ENCODE peak calls at places on chromosomes 5 and 9, in ten cellular contexts. P, V, T, F, W, B, G, J, C and Q are unnamed samples.
A peak's percentile ranks its signal among the peaks of the same experiment; 100 is the strongest.

GRCh38 chr9:131530930-131531832 is at the start of gene UCK1:
- DNase-seq in P (peak; percentile 100), V (peak; percentile 92), T (peak; percentile 86), F (peak; percentile 86), W (peak; percentile 81), B (peak; percentile 77), G (peak; percentile 62), J (peak; percentile 99), C (peak; percentile 47), Q (peak; percentile 91)

GRCh38 chr5:80255425-80255751 is 460 bp downstream of the SERINC5 start:
- DNase-seq in P (peak; percentile 76), V (no peak), T (peak; percentile 84), F (peak; percentile 83), W (peak; percentile 69), B (peak; percentile 81), G (peak; percentile 50), J (no peak), C (no peak), Q (peak; percentile 86)

GRCh38 chr5:172418847-172419810 is 35.2 kb downstream of the SH3PXD2B start:
- DNase-seq in P (peak; percentile 86), V (no peak), T (peak; percentile 78), F (no peak), W (peak; percentile 55), B (no peak), G (no peak), J (no peak), C (no peak), Q (no peak)

GRCh38 chr5:174402224-174402812 is 322.1 kb upstream of the MSX2 start:
- DNase-seq in P (no peak), V (peak; percentile 28), T (no peak), F (no peak), W (no peak), B (no peak), G (no peak), J (no peak), C (no peak), Q (no peak)

GRCh38 chr5:96649938-96650540 is 12.1 kb upstream of the CAST start:
- DNase-seq in P (no peak), V (no peak), T (no peak), F (no peak), W (no peak), B (peak; percentile 35), G (no peak), J (no peak), C (no peak), Q (no peak)

GRCh38 chr5:159749146-159749545 is 167.1 kb upstream of the ADRA1B start:
- DNase-seq in P (no peak), V (no peak), T (no peak), F (no peak), W (no peak), B (no peak), G (peak; percentile 57), J (no peak), C (no peak), Q (no peak)

GRCh38 chr9:5994486-5994885 is 20.9 kb downstream of the RANBP6 start:
- DNase-seq in P (no peak), V (no peak), T (no peak), F (no peak), W (no peak), B (no peak), G (no peak), J (no peak), C (no peak), Q (no peak)

GRCh38 chr5:90542827-90543519 is 13.6 kb upstream of the LYSMD3 start:
- DNase-seq in P (no peak), V (peak; percentile 53), T (no peak), F (no peak), W (no peak), B (no peak), G (no peak), J (no peak), C (no peak), Q (no peak)

GRCh38 chr5:157971466-157972324 is 112.8 kb upstream of the CLINT1 start:
- DNase-seq in P (no peak), V (peak; percentile 41), T (no peak), F (no peak), W (peak; percentile 21), B (no peak), G (no peak), J (no peak), C (peak; percentile 12), Q (no peak)

GRCh38 chr5:169160405-169160901 is 140.5 kb downstream of the SLIT3 start:
- DNase-seq in P (no peak), V (peak; percentile 47), T (no peak), F (no peak), W (no peak), B (no peak), G (no peak), J (no peak), C (peak; percentile 38), Q (no peak)

DNA sequence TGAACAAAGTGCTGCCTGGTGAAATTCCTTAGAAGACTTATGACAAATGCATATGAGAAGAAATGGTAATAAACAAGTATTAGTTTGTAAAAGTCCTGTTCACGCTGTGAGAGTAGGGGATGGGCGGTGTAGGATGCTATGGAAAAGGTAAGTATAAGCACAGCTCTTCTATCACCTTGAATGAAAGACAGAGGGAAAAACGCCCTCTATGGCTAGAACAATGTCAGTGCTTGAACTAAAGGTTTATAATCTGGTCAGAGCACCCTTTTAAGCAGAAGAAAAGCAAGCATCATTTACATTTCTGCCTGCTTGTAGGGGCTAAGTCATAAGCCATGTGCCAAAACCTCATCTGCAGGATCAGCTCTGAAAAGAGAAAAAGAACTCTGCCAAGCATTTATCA is 115.2 kb downstream of the LHFPL2 start:
- DNase-seq in P (no peak), V (peak; percentile 77), T (no peak), F (no peak), W (no peak), B (no peak), G (peak; percentile 38), J (peak; percentile 46), C (no peak), Q (no peak)
- TF ChIP-seq CTCF in P (peak; percentile 43), V (peak; percentile 62), T (peak; percentile 29), F (peak; percentile 23), W (peak; percentile 44), B (no peak), G (peak; percentile 48), J (peak; percentile 30), C (peak; percentile 32), Q (peak; percentile 50)

GRCh38 chr9:104090578-104090977 is 3.5 kb upstream of the SMC2 start:
- DNase-seq in P (no peak), V (no peak), T (no peak), F (no peak), W (no peak), B (no peak), G (no peak), J (no peak), C (no peak), Q (no peak)

GRCh38 chr9:104093162-104093561 is 947 bp upstream of the SMC2 start:
- DNase-seq in P (no peak), V (peak; percentile 0), T (no peak), F (no peak), W (no peak), B (no peak), G (peak; percentile 15), J (no peak), C (no peak), Q (no peak)

GRCh38 chr9:104091028-104091590 is 3.0 kb upstream of the SMC2 start:
- DNase-seq in P (no peak), V (no peak), T (no peak), F (no peak), W (no peak), B (no peak), G (peak; percentile 2), J (no peak), C (no peak), Q (no peak)

GRCh38 chr9:104092192-104092591 is 1.9 kb upstream of the SMC2 start:
- DNase-seq in P (no peak), V (no peak), T (no peak), F (no peak), W (no peak), B (no peak), G (no peak), J (no peak), C (no peak), Q (no peak)

DNA sequence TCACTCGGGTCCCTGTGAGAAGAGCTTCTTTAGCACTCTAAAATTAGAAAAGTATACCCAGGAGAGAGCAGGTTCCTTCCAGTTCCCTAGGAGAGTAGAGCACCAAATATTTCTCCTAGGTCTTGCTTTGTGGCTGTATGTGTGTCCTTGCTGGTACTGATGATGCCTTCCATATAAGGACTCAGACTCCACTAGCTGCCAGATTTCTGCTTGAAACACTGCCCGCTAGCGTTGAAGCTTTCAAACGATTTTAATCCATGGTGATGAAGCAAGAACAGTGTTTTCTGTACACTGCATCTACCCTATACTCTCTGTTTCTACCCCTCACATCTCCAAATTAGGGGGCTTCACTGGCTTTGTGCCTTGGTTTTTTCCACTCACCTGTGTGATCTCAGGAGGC is 2.4 kb upstream of the SMC2 start:
- DNase-seq in P (no peak), V (peak; percentile 2), T (no peak), F (no peak), W (no peak), B (peak; percentile 51), G (peak; percentile 78), J (peak; percentile 18), C (no peak), Q (no peak)
- TF ChIP-seq CTCF in P (no peak), V (peak; percentile 21), T (no peak), F (peak; percentile 47), W (peak; percentile 61), B (peak; percentile 47), G (peak; percentile 54), J (no peak), C (no peak), Q (no peak)

GRCh38 chr9:107486674-107487520 is 2.7 kb downstream of the KLF4 start:
- DNase-seq in P (no peak), V (peak; percentile 61), T (peak; percentile 73), F (peak; percentile 51), W (peak; percentile 28), B (peak; percentile 28), G (no peak), J (no peak), C (no peak), Q (no peak)

GRCh38 chr9:107488400-107489143 is 997 bp downstream of the KLF4 start:
- DNase-seq in P (peak; percentile 69), V (peak; percentile 50), T (peak; percentile 89), F (peak; percentile 90), W (peak; percentile 65), B (peak; percentile 81), G (peak; percentile 49), J (peak; percentile 35), C (no peak), Q (peak; percentile 89)

GRCh38 chr9:107489687-107490605 is at the start of gene KLF4:
- DNase-seq in P (peak; percentile 99), V (peak; percentile 95), T (peak; percentile 95), F (peak; percentile 94), W (peak; percentile 92), B (peak; percentile 94), G (peak; percentile 91), J (peak; percentile 91), C (peak; percentile 94), Q (peak; percentile 97)

GRCh38 chr9:107489144-107489673 is 360 bp downstream of the KLF4 start:
- DNase-seq in P (peak; percentile 45), V (no peak), T (no peak), F (no peak), W (no peak), B (peak; percentile 31), G (no peak), J (no peak), C (no peak), Q (no peak)

GRCh38 chr9:107487521-107488399 is 1.8 kb downstream of the KLF4 start:
- DNase-seq in P (no peak), V (peak; percentile 87), T (peak; percentile 81), F (peak; percentile 80), W (peak; percentile 45), B (peak; percentile 73), G (no peak), J (peak; percentile 40), C (no peak), Q (peak; percentile 88)
- TF ChIP-seq CTCF in P (peak; percentile 68), V (peak; percentile 76), T (peak; percentile 61), F (peak; percentile 61), W (peak; percentile 59), B (peak; percentile 76), G (peak; percentile 26), J (peak; percentile 30), C (peak; percentile 57), Q (peak; percentile 68)

GRCh38 chr5:140157032-140157781 is 17.8 kb upstream of the CYSTM1 start:
- DNase-seq in P (peak; percentile 96), V (peak; percentile 92), T (peak; percentile 93), F (peak; percentile 92), W (peak; percentile 90), B (peak; percentile 92), G (peak; percentile 73), J (peak; percentile 90), C (peak; percentile 47), Q (peak; percentile 94)
- TF ChIP-seq CTCF in P (peak; percentile 94), V (peak; percentile 99), T (peak; percentile 88), F (peak; percentile 89), W (peak; percentile 90), B (peak; percentile 91), G (peak; percentile 97), J (peak; percentile 91), C (peak; percentile 87), Q (peak; percentile 94)